ENCODE peak calls at places on chromosomes 4 and X, in six cellular contexts. I, T, Z, C, L and D are unnamed samples. For H3K27me3, the result is how much of the 10 kb centered on the place peaks cover.

GRCh38 chr4:4984186-4984585 is 35.1 kb downstream of the CYTL1 start:
- DNase-seq in I (no peak), T (no peak), Z (no peak), C (no peak), L (no peak), D (no peak)

GRCh38 chrX:107102980-107103379 is 15.6 kb downstream of the RBM41 start:
- DNase-seq in I (no peak), T (no peak), Z (no peak), C (no peak), L (no peak), D (no peak)

GRCh38 chr4:95549246-95550138 is 719 bp upstream of the UNC5C start:
- DNase-seq in I (peak), T (peak), Z (peak), C (peak), L (peak), D (peak)

GRCh38 chrX:85620466-85620865 is 241.0 kb upstream of the POF1B start:
- DNase-seq in I (no peak), T (no peak), Z (no peak), C (no peak), L (no peak), D (no peak)

GRCh38 chr4:98519268-98519993 is 139.0 kb downstream of the TSPAN5 start:
- DNase-seq in I (peak), T (no peak), Z (no peak), C (no peak), L (peak), D (no peak)

GRCh38 chr4:8664031-8664805 is 71.7 kb downstream of the CPZ start:
- DNase-seq in I (no peak), T (no peak), Z (no peak), C (no peak), L (no peak), D (no peak)

GRCh38 chr4:52982246-52982950 is 120.3 kb downstream of the RASL11B start:
- DNase-seq in I (peak), T (no peak), Z (no peak), C (no peak), L (peak), D (no peak)

GRCh38 chr4:180105362-180105761 is 2137.8 kb upstream of the TENM3 start:
- DNase-seq in I (no peak), T (no peak), Z (no peak), C (no peak), L (no peak), D (no peak)

GRCh38 chrX:45850775-45851433 is 650.2 kb upstream of the DIPK2B start:
- DNase-seq in I (peak), T (peak), Z (peak), C (no peak), L (peak), D (peak)

GRCh38 chrX:40189621-40190020 is 91.9 kb upstream of the BCOR start:
- DNase-seq in I (no peak), T (no peak), Z (no peak), C (no peak), L (no peak), D (no peak)

GRCh38 chrX:36898301-36898700 is 109.9 kb upstream of the FAM47C start:
- DNase-seq in I (peak), T (no peak), Z (no peak), C (no peak), L (no peak), D (no peak)

GRCh38 chr4:151153585-151153984 is 54.2 kb downstream of the RPS3A start:
- DNase-seq in I (no peak), T (no peak), Z (no peak), C (no peak), L (no peak), D (no peak)

GRCh38 chr4:86818845-86819244 is 30.3 kb downstream of the SLC10A6 start:
- DNase-seq in I (no peak), T (no peak), Z (no peak), C (no peak), L (no peak), D (no peak)

GRCh38 chrX:22159071-22159470 is 113.6 kb upstream of the CBLL2 start:
- DNase-seq in I (no peak), T (no peak), Z (no peak), C (no peak), L (peak), D (no peak)

DNA sequence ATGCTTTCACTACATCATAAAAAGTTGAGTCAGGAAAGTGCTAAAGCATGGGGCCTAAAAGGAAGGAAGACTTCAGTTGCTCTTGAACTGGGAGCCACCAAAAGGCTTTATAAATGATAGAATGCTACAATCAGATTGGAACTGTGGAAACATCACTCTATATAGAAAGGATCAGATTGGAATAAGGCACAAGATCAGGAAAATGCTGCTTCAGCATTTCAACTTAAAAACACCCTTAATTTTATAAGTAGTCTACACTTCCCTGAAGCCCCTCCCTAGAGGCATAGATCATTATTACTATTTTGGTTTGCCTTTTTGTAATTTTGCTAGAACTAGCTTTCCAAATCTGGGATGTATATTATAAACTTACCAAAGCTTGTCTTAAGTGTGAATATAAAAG is 170.7 kb downstream of the FANCB start:
- DNase-seq in I (no peak), T (no peak), Z (no peak), C (no peak), L (no peak), D (no peak)
- H3K27ac ChIP-seq in I (no peak), T (no peak), Z (no peak), C (no peak), L (no peak), D (no peak)

GRCh38 chrX:25558137-25558536 is 542.4 kb upstream of the ARX start:
- DNase-seq in I (no peak), T (no peak), Z (no peak), C (no peak), L (no peak), D (no peak)
- H3K27me3 ChIP-seq in I (under half), T (under half), Z (under half), C (under half), L (under half), D (under half)

GRCh38 chrX:79146552-79147390 is 2.3 kb downstream of the GPR174 start:
- DNase-seq in I (no peak), T (no peak), Z (no peak), C (no peak), L (no peak), D (no peak)

GRCh38 chrX:79153348-79153747 is 8.9 kb downstream of the GPR174 start:
- DNase-seq in I (no peak), T (no peak), Z (no peak), C (no peak), L (no peak), D (no peak)

GRCh38 chrX:79147477-79147876 is 3.0 kb downstream of the GPR174 start:
- DNase-seq in I (no peak), T (no peak), Z (no peak), C (no peak), L (no peak), D (no peak)
- H3K27ac ChIP-seq in I (no peak), T (no peak), Z (no peak), C (no peak), L (no peak), D (no peak)

GRCh38 chr4:3829954-3830773 is 64.0 kb downstream of the ADRA2C start:
- DNase-seq in I (no peak), T (peak), Z (no peak), C (no peak), L (no peak), D (no peak)
- H3K27me3 ChIP-seq in I (half or more), T (under half), Z (under half), C (under half), L (under half), D (under half)

GRCh38 chr4:24514808-24515207 is 69.5 kb downstream of the DHX15 start:
- DNase-seq in I (no peak), T (no peak), Z (no peak), C (no peak), L (no peak), D (no peak)
- H3K27ac ChIP-seq in I (no peak), T (no peak), Z (no peak), C (no peak), L (no peak), D (no peak)

GRCh38 chr4:37467223-37467622 is 219.0 kb downstream of the RELL1 start:
- DNase-seq in I (no peak), T (no peak), Z (no peak), C (no peak), L (no peak), D (no peak)
- H3K27me3 ChIP-seq in I (under half), T (under half), Z (under half), C (under half), L (under half), D (under half)

GRCh38 chrX:17580529-17581155 is 156.7 kb upstream of the SCML1 start:
- DNase-seq in I (peak), T (no peak), Z (no peak), C (no peak), L (peak), D (no peak)
- H3K27ac ChIP-seq in I (peak), T (no peak), Z (peak), C (peak), L (peak), D (peak)

DNA sequence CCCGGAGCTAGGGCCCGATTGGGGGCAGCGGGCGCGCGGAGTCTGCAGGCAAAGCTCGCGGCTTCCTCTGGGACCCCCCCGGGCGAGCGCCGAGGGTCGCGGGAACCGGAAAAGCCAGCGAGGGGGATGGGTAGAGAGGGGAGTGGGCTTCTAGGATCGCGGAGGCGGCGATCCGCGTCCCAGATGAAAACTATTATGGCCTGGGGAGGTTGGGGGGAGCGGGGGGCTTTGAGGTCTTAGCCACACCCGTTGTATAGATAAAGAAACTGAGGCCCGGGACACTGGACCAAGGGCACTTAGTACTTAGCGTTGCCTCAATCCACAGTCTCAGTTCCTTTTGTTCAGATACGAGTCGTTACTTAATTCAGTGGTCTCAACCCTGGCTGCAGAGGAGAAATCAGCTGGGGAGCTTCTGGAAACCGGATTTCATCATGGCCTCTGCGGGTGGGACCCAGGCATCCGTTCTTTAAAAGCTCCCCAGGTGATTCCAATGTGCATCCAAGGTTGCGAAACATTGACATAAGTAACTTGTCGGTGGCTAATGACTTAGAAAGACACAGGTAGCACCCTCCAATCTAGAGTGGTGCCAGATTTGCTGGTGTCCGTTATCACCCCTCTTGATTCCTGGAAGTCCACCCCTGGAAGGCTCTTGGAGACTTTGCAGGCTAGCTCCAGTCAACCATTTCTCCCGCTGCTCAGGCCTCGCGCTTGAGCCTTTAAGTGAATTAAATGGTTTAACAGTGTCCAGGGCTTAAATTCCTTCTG is 90.7 kb downstream of the GEMIN8 start:
- DNase-seq in I (no peak), T (no peak), Z (no peak), C (no peak), L (no peak), D (no peak)
- H3K27me3 ChIP-seq in I (half or more), T (under half), Z (under half), C (under half), L (under half), D (half or more)